ENCODE peak calls at places on chromosomes 4 and X, in nine cellular contexts. X, P, U, T, N, Q, Z, V and A are unnamed samples.

GRCh38 chrX:68462197-68462596 is 28.9 kb upstream of the OPHN1 start:
- DNase-seq in X (peak; percentile 67), P (no peak), U (no peak), T (no peak), N (no peak), Q (peak; percentile 36), Z (no peak), V (peak; percentile 14), A (no peak)

GRCh38 chrX:134691453-134691852 is 33.2 kb upstream of the PLAC1 start:
- DNase-seq in X (no peak), P (no peak), U (no peak), T (no peak), N (no peak), Q (no peak), Z (no peak), V (no peak), A (no peak)

GRCh38 chr4:108342325-108342986 is 173.7 kb upstream of the LEF1 start:
- DNase-seq in X (no peak), P (no peak), U (no peak), T (no peak), N (no peak), Q (no peak), Z (no peak), V (no peak), A (no peak)

GRCh38 chr4:22162454-22162853 is 213.9 kb upstream of the KCNIP4 start:
- DNase-seq in X (no peak), P (no peak), U (no peak), T (no peak), N (no peak), Q (no peak), Z (no peak), V (no peak), A (no peak)

GRCh38 chr4:8322794-8323704 is 53.5 kb downstream of the HTRA3 start:
- DNase-seq in X (no peak), P (no peak), U (no peak), T (no peak), N (no peak), Q (no peak), Z (no peak), V (no peak), A (peak; percentile 42)

GRCh38 chr4:108171541-108172230 is 3.0 kb upstream of the LEF1 start:
- DNase-seq in X (no peak), P (no peak), U (no peak), T (no peak), N (no peak), Q (no peak), Z (no peak), V (no peak), A (no peak)

GRCh38 chrX:51332188-51332942 is at the start of gene NUDT10:
- DNase-seq in X (peak; percentile 10), P (peak; percentile 51), U (no peak), T (no peak), N (peak; percentile 34), Q (peak; percentile 69), Z (peak; percentile 70), V (peak; percentile 16), A (no peak)

GRCh38 chr4:119310826-119311225 is 11.1 kb downstream of the FABP2 start:
- DNase-seq in X (peak; percentile 52), P (no peak), U (no peak), T (no peak), N (no peak), Q (no peak), Z (no peak), V (peak; percentile 65), A (no peak)

GRCh38 chr4:157172011-157172410 is 48.5 kb upstream of the GRIA2 start:
- DNase-seq in X (peak; percentile 31), P (no peak), U (peak; percentile 10), T (no peak), N (no peak), Q (peak; percentile 22), Z (no peak), V (peak; percentile 22), A (no peak)

GRCh38 chrX:45596190-45596808 is 395.6 kb upstream of the DIPK2B start:
- DNase-seq in X (peak; percentile 3), P (no peak), U (no peak), T (no peak), N (no peak), Q (peak; percentile 21), Z (no peak), V (peak; percentile 25), A (no peak)

GRCh38 chr4:183698909-183699308 is 39.8 kb downstream of the TRAPPC11 start:
- DNase-seq in X (no peak), P (no peak), U (no peak), T (no peak), N (no peak), Q (no peak), Z (no peak), V (no peak), A (no peak)

GRCh38 chrX:153460826-153461225 is 9.6 kb downstream of the HAUS7 start:
- DNase-seq in X (peak; percentile 39), P (no peak), U (no peak), T (peak; percentile 67), N (peak; percentile 39), Q (peak; percentile 57), Z (no peak), V (peak; percentile 47), A (no peak)

GRCh38 chr4:100907465-100908454 is 389.9 kb upstream of the EMCN start:
- DNase-seq in X (peak; percentile 5), P (peak; percentile 23), U (no peak), T (no peak), N (no peak), Q (peak; percentile 35), Z (no peak), V (peak; percentile 47), A (no peak)

GRCh38 chr4:97366661-97367060 is 776.6 kb downstream of the STPG2 start:
- DNase-seq in X (no peak), P (no peak), U (no peak), T (no peak), N (no peak), Q (no peak), Z (no peak), V (no peak), A (no peak)

GRCh38 chr4:140839888-140840790 is 84.0 kb upstream of the TBC1D9 start:
- DNase-seq in X (peak; percentile 5), P (no peak), U (no peak), T (no peak), N (no peak), Q (no peak), Z (no peak), V (no peak), A (no peak)

GRCh38 chrX:107171369-107172102 is 34.7 kb downstream of the NUP62CL start:
- DNase-seq in X (no peak), P (peak; percentile 21), U (no peak), T (no peak), N (no peak), Q (no peak), Z (no peak), V (no peak), A (no peak)

GRCh38 chrX:138748480-138748879 is 37.0 kb upstream of the FGF13 start:
- DNase-seq in X (peak; percentile 6), P (no peak), U (no peak), T (no peak), N (no peak), Q (peak; percentile 11), Z (no peak), V (no peak), A (no peak)

GRCh38 chrX:46325312-46325877 is 219.8 kb downstream of the ZNF674 start:
- DNase-seq in X (peak; percentile 52), P (peak; percentile 92), U (peak; percentile 86), T (peak; percentile 80), N (no peak), Q (peak; percentile 57), Z (no peak), V (peak; percentile 69), A (no peak)

GRCh38 chrX:67524950-67525691 is 18.7 kb upstream of the AR start:
- DNase-seq in X (no peak), P (no peak), U (no peak), T (no peak), N (no peak), Q (no peak), Z (no peak), V (no peak), A (no peak)

GRCh38 chr4:54097152-54097551 is 2.8 kb upstream of the GSX2 start:
- DNase-seq in X (no peak), P (no peak), U (no peak), T (no peak), N (no peak), Q (no peak), Z (no peak), V (no peak), A (no peak)
- H3K27ac ChIP-seq in X (no peak overlapping the region), P (no peak overlapping the region), U (no peak overlapping the region), T (no peak overlapping the region), N (no peak overlapping the region), Q (no peak overlapping the region), Z (no peak overlapping the region), V (no peak overlapping the region), A (no peak overlapping the region)

DNA sequence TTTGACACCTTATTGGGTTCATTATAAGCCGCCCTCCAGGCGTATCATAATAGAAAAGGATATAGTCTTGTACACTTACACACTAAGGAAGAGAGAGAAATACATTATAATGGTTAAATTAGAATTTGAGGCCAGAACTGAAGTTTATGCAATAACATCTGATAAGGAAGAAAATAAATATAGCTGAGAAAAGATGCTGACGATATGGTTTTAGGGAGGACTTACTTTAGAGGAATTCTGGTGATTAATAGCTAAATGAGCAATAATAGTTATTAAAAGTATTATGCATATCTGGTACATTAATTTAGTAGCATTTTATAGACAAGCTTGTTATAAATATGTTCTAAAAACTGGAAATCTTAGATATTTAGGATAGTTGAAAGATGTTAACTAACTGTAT is 12.1 kb downstream of the MCUB start:
- DNase-seq in X (no peak), P (no peak), U (no peak), T (no peak), N (no peak), Q (no peak), Z (no peak), V (no peak), A (no peak)
- H3K9me3 ChIP-seq in X (no peaks in the 10 kb centered on the region), P (no peaks in the 10 kb centered on the region), U (no peaks in the 10 kb centered on the region), T (no peaks in the 10 kb centered on the region), N (no peaks in the 10 kb centered on the region), Q (no peaks in the 10 kb centered on the region), Z (no peaks in the 10 kb centered on the region), V (no peaks in the 10 kb centered on the region), A (no peaks in the 10 kb centered on the region)

DNA sequence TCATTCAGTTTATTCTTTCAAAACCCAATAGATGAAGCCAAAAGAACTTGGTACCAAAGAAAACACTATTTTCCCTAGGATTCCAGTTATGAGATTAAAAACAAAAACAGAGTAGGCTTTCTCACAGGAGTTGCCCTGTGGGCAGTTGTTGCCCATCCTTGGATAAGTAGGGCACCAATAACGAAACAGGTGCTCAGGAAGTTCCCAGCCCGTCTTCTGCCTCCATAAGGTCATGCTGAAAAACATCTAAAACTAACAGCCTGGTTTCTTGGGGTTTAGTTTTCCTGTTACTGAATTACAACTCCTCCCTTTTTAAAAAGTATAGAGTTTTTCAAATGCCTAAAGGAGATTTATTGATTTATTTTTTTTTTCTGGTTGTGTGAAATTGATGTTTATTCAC is 14.7 kb downstream of the TSPAN5 start:
- DNase-seq in X (no peak), P (no peak), U (no peak), T (no peak), N (no peak), Q (no peak), Z (no peak), V (no peak), A (no peak)
- H3K27ac ChIP-seq in X (no peak overlapping the region), P (peak overlapping the region; percentile 19), U (no peak overlapping the region), T (peak overlapping the region; percentile 68), N (no peak overlapping the region), Q (no peak overlapping the region), Z (no peak overlapping the region), V (peak overlapping the region; percentile 23), A (no peak overlapping the region)

DNA sequence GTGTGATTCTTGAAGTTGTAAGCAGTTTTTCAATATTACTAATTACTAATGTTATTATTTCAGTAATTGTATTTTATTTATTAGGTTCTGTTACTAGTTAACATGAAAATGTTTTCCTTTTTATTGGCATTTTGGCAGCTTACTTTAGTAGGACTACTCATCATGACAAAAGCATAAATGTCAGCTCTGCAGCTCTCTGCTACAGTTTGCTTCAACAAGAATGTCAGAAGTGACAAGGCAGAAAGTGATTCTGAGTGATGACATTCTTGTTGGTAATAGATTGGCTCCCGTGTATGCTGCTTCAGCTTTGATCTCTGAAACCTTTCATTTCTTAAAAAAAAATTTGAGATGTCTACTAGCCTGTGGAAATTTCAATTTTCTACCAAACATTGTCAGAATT is 1193.9 kb downstream of the FSTL5 start:
- DNase-seq in X (no peak), P (no peak), U (no peak), T (no peak), N (no peak), Q (no peak), Z (no peak), V (no peak), A (no peak)
- H3K9me3 ChIP-seq in X (no peaks in the 10 kb centered on the region), P (no peaks in the 10 kb centered on the region), U (no peaks in the 10 kb centered on the region), T (no peaks in the 10 kb centered on the region), N (no peaks in the 10 kb centered on the region), Q (no peaks in the 10 kb centered on the region), Z (no peaks in the 10 kb centered on the region), V (no peaks in the 10 kb centered on the region), A (no peaks in the 10 kb centered on the region)